ENCODE peak calls at places on chromosomes 13 and 19, in four cellular contexts. Q is upper lobe of left lung, H is uterus, U is mucosa of descending colon. L is an unnamed sample.

GRCh38 chr19:42497492-42498226 is 30.6 kb downstream of the CEACAM1 start:
- DNase-seq in Q (peak), H (no peak), U (peak), L (no peak)

GRCh38 chr13:34258646-34259386 is 440.9 kb downstream of the RFC3 start:
- DNase-seq in Q (no peak), H (no peak), U (no peak), L (no peak)

GRCh38 chr19:20661150-20661819 is at the start of gene ZNF626:
- DNase-seq in Q (peak), H (peak), U (peak), L (peak)

GRCh38 chr19:4518345-4519171 is at the start of gene PLIN4:
- DNase-seq in Q (no peak), H (peak), U (no peak), L (no peak)

GRCh38 chr19:33557720-33558119 is 36.1 kb upstream of the PEPD start:
- DNase-seq in Q (no peak), H (no peak), U (no peak), L (no peak)

GRCh38 chr13:44759222-44759721 is 183.1 kb upstream of the TSC22D1 start:
- DNase-seq in Q (no peak), H (no peak), U (peak), L (no peak)

GRCh38 chr19:56942749-56943148 is 102.2 kb upstream of the PEG3 start:
- DNase-seq in Q (peak), H (no peak), U (no peak), L (no peak)

GRCh38 chr19:10085641-10086031 is 481 bp upstream of the SHFL start:
- DNase-seq in Q (no peak), H (no peak), U (peak), L (no peak)

GRCh38 chr13:40665061-40665753 is 1.2 kb downstream of the FOXO1 start:
- DNase-seq in Q (peak), H (peak), U (peak), L (peak)

GRCh38 chr19:27794444-27795042 is 1418.4 kb downstream of the UQCRFS1 start:
- DNase-seq in Q (no peak), H (no peak), U (no peak), L (no peak)

GRCh38 chr19:29880498-29881081 is 61.4 kb upstream of the URI1 start:
- DNase-seq in Q (no peak), H (no peak), U (no peak), L (no peak)

GRCh38 chr19:29876414-29876813 is 64.6 kb downstream of the CCNE1 start:
- DNase-seq in Q (no peak), H (no peak), U (no peak), L (no peak)

GRCh38 chr19:29879655-29879974 is 62.4 kb upstream of the URI1 start:
- DNase-seq in Q (no peak), H (no peak), U (no peak), L (no peak)

GRCh38 chr19:29881386-29881785 is 60.7 kb upstream of the URI1 start:
- DNase-seq in Q (no peak), H (no peak), U (no peak), L (no peak)

GRCh38 chr19:29878973-29879654 is 62.9 kb upstream of the URI1 start:
- DNase-seq in Q (no peak), H (no peak), U (no peak), L (no peak)
- H3K4me3 ChIP-seq in Q (no peak), H (no peak), U (no peak), L (no peak)

GRCh38 chr19:3024870-3025515 is 4.1 kb downstream of the TLE2 start:
- DNase-seq in Q (no peak), H (no peak), U (no peak), L (no peak)
- H3K4me3 ChIP-seq in Q (no peak), H (no peak), U (no peak), L (peak)

GRCh38 chr19:40407714-40408600 is 5.2 kb downstream of the PRX start:
- DNase-seq in Q (no peak), H (no peak), U (peak), L (no peak)
- H3K4me3 ChIP-seq in Q (no peak), H (no peak), U (no peak), L (no peak)

DNA sequence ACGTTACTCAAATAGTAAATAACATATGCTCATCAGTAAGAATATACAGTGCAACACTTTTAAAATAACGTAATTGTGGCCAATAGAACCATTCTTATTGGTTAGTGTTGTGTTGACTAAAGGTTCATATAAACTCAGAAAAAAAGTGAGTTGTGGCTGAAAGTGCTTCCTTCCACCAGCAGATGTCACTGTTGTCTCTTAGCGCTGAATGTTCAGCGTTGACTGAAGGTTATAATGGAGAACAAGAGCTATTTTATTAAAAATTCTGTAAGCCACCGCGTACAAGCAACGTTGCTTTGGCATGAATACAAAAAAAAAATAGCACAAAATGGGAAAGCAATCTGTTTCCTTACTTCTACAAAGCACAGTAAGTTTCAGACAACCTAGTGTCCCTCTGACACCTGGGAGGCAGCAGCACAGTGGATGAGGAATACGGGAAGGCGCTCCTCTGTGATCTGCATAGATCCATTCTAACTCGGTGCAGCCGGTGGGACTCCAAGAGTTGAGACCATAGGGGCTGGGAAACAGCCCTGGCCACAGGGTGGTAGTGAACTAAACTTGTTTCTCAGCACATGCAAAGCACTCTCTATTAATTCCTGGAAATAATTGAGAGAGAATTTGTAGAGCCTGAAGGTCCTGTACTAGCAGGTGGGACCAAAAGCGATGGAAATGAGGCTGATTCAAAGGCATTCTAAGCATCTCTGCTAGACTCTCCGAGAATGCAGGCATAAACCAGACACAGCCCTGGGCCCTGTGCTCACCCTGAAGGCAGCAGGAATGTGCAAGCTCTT is 23.9 kb upstream of the OXGR1 start:
- DNase-seq in Q (no peak), H (no peak), U (peak), L (no peak)
- H3K4me3 ChIP-seq in Q (no peak), H (no peak), U (no peak), L (no peak)

L was measured in CD8-positive, alpha-beta T cell.